ENCODE peak calls at places on chromosomes 16 and 17, in four cellular contexts. W is SK-N-SH, O is PC-3, P is OCI-LY7. I is an unnamed sample.

GRCh38 chr16:1193143-1193824 is 31.8 kb downstream of the TPSG1 start:
- DNase-seq in P (no peak), W (peak; percentile 77), O (no peak), I (no peak)

GRCh38 chr16:54031107-54031760 is 255.4 kb downstream of the IRX3 start:
- DNase-seq in P (no peak), W (no peak), O (no peak), I (no peak)

GRCh38 chr17:53032861-53033271 is 789.9 kb upstream of the KIF2B start:
- DNase-seq in W (peak; percentile 21), P (peak; percentile 34), O (peak; percentile 60), I (peak; percentile 93)

GRCh38 chr16:79426663-79427062 is 173.9 kb downstream of the MAF start:
- DNase-seq in P (no peak), W (no peak), O (no peak), I (no peak)

GRCh38 chr16:67184453-67185002 is 765 bp upstream of the MATCAP1 start:
- DNase-seq in W (peak; percentile 76), P (no peak), O (no peak), I (no peak)

GRCh38 chr16:75265911-75266701 is 14.7 kb upstream of the BCAR1 start:
- DNase-seq in P (peak; percentile 53), W (peak; percentile 99), O (peak; percentile 71), I (peak; percentile 92)

GRCh38 chr16:69412287-69412686 is 12.1 kb upstream of the CYB5B start:
- DNase-seq in O (no peak), P (no peak), W (no peak), I (no peak)

GRCh38 chr16:1543085-1543896 is 9.8 kb downstream of the TMEM204 start:
- DNase-seq in P (peak; percentile 4), O (peak; percentile 74), W (peak; percentile 64), I (peak; percentile 67)

GRCh38 chr17:28811594-28812135 is 30.9 kb downstream of the FAM222B start:
- DNase-seq in W (peak; percentile 15), P (peak; percentile 19), O (peak; percentile 7), I (peak; percentile 38)

GRCh38 chr16:89171216-89172170 is at the start of gene CDH15:
- DNase-seq in O (peak; percentile 94), P (peak; percentile 97), W (peak; percentile 98), I (peak; percentile 98)

GRCh38 chr17:73545633-73546032 is 98.6 kb downstream of the SDK2 start:
- DNase-seq in O (no peak), W (no peak), P (no peak), I (no peak)

GRCh38 chr16:71246309-71246708 is 15.8 kb upstream of the HYDIN start:
- DNase-seq in W (no peak), P (no peak), O (no peak), I (no peak)

GRCh38 chr16:79004281-79004680 is 596.3 kb downstream of the MAF start:
- DNase-seq in O (no peak), W (no peak), P (no peak), I (no peak)

GRCh38 chr17:45844695-45845375 is at the start of gene SPPL2C:
- DNase-seq in P (no peak), W (peak; percentile 43), O (no peak), I (no peak)

GRCh38 chr17:29595943-29596774 is 3.2 kb downstream of the ANKRD13B start:
- DNase-seq in P (no peak), W (no peak), O (no peak), I (no peak)

GRCh38 chr16:88783391-88784073 is 1.5 kb downstream of the PIEZO1 start:
- DNase-seq in W (no peak), P (peak; percentile 51), O (peak; percentile 27), I (no peak)

GRCh38 chr17:49117581-49118230 is 14.9 kb upstream of the B4GALNT2 start:
- DNase-seq in P (peak; percentile 6), W (no peak), O (peak; percentile 39), I (no peak)

GRCh38 chr16:3690470-3690918 is 26.8 kb downstream of the TRAP1 start:
- DNase-seq in P (peak; percentile 82), O (peak; percentile 83), W (peak; percentile 93), I (peak; percentile 88)

GRCh38 chr17:28744104-28744801 is 442 bp downstream of the TRAF4 start:
- DNase-seq in O (no peak), P (peak; percentile 68), W (peak; percentile 91), I (peak; percentile 86)

DNA sequence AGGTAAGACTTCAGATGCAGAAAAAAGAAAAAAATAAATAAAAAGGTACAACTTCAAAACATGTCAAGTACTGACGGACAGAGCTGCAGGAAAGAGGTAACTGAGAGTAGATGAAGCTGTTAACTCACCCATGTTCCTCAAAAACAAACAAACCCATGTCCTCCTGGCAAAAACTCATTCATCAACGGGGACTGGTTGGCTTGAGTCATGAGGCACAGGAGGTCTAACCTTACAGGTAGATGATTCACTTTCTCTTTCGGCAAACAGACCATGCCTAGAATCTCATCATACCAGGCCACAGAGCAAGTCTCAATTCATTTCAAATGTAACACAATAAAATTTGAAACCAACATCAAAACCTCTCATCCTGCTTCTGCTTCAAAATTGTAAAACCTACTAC is 12.3 kb upstream of the FASN start:
- DNase-seq in P (no peak), O (peak; percentile 94), W (no peak), I (no peak)
- H3K4me3 ChIP-seq in P (no peak overlapping the region), O (no peak overlapping the region), W (no peak overlapping the region), I (no peak overlapping the region)

GRCh38 chr17:8991514-8992285 is 26.2 kb upstream of the PIK3R5 start:
- DNase-seq in O (peak; percentile 63), W (peak; percentile 53), P (peak; percentile 63), I (peak; percentile 95)
- TF ChIP-seq EZH2phosphoT487 in O (no peak), W (no peak), P (no peak), I (no peak)

GRCh38 chr16:10678655-10679054 is 16.1 kb downstream of the TEKT5 start:
- DNase-seq in O (no peak), P (no peak), W (no peak), I (no peak)
- H3K4me3 ChIP-seq in O (no peak overlapping the region), P (no peak overlapping the region), W (no peak overlapping the region), I (no peak overlapping the region)

GRCh38 chr16:30491744-30492308 is 19.3 kb downstream of the ITGAL start:
- DNase-seq in O (peak; percentile 79), W (no peak), P (no peak), I (no peak)
- TF ChIP-seq EZH2phosphoT487 in O (no peak), W (no peak), P (no peak), I (no peak)

GRCh38 chr16:57901480-57902069 is 69.4 kb downstream of the CNGB1 start:
- DNase-seq in W (no peak), O (no peak), P (no peak), I (no peak)

GRCh38 chr16:57900796-57901479 is 70.0 kb downstream of the CNGB1 start:
- DNase-seq in O (no peak), W (no peak), P (no peak), I (no peak)

GRCh38 chr16:57898961-57899360 is 72.0 kb downstream of the CNGB1 start:
- DNase-seq in O (no peak), W (no peak), P (no peak), I (no peak)

GRCh38 chr16:57897053-57897784 is 73.7 kb downstream of the CNGB1 start:
- DNase-seq in O (no peak), P (no peak), W (no peak), I (no peak)

GRCh38 chr16:57899771-57900661 is 70.9 kb downstream of the CNGB1 start:
- DNase-seq in O (peak; percentile 68), P (peak; percentile 68), W (peak; percentile 86), I (peak; percentile 86)
- H3K4me3 ChIP-seq in O (no peak overlapping the region), P (no peak overlapping the region), W (no peak overlapping the region), I (no peak overlapping the region)

GRCh38 chr16:47180073-47180472 is 36.3 kb upstream of the NETO2 start:
- DNase-seq in P (no peak), W (no peak), O (no peak), I (no peak)
- TF ChIP-seq EZH2phosphoT487 in P (no peak), W (no peak), O (no peak), I (no peak)

DNA sequence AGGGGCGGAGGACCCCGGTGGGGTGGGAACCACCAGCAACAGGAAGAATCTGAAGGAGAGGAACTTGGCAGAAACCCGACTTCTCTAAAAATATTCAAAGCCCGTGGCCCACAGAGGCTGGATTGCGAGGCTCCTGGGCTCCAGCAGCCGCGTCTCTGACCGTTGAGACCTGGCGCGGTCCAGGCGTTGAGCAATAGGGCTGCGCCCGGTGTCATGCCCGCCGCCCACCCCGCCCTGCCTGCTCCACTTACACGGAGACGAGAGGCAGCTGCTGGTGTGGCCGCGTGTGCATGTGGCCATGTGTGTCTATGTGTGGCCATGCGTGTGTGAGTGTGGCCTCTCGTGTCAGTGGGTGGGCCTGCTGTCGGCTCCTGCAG is 83.6 kb downstream of the IRF8 start:
- DNase-seq in W (no peak), O (no peak), P (no peak), I (no peak)
- H3K4me3 ChIP-seq in W (no peak overlapping the region), O (no peak overlapping the region), P (no peak overlapping the region), I (no peak overlapping the region)

GRCh38 chr17:78387982-78388941 is 9.8 kb downstream of the PGS1 start:
- DNase-seq in O (no peak), W (no peak), P (peak; percentile 76), I (no peak)
- TF ChIP-seq EZH2phosphoT487 in O (no peak), W (no peak), P (no peak), I (no peak)

GRCh38 chr16:28597692-28598261 is 927 bp upstream of the SULT1A2 start:
- DNase-seq in P (peak; percentile 58), W (no peak), O (no peak), I (peak; percentile 78)

GRCh38 chr16:28592511-28592910 is 4.3 kb downstream of the SULT1A2 start:
- DNase-seq in W (no peak), P (no peak), O (no peak), I (no peak)

GRCh38 chr16:28592979-28593553 is 3.8 kb downstream of the SULT1A2 start:
- DNase-seq in P (no peak), W (no peak), O (no peak), I (no peak)

GRCh38 chr16:28596840-28597691 is at the start of gene SULT1A2:
- DNase-seq in O (no peak), W (no peak), P (no peak), I (peak; percentile 48)

DNA sequence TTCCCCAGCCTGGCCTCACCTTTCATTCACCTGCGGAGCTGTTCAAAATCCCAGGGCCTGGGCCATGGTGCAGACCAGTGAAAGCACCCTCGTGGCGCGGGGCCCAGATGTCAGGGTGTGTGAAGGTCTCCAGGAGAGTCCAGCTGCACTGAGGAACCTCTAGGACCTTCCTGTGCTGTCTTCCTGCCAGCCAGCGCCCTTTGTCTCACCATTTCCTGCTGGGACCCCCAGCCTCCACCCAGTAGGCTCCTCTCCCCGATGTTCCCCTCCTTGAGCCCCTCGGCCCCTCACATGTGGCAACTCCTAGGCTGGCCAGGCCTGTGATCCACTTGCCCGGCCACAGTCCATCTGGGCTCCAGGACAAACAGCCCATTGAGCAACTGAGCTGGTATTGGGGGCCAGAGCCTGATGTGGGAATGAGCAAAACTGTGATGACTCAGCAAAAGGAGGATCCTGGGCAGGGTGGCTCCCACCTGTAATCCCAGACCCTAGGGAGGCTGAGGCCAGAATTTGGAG is 677 bp downstream of the SULT1A2 start:
- DNase-seq in P (no peak), W (no peak), O (no peak), I (no peak)
- H3K4me3 ChIP-seq in P (no peak overlapping the region), W (no peak overlapping the region), O (no peak overlapping the region), I (no peak overlapping the region)

I was measured in GM23338.